ENCODE peak calls at places on chromosomes 12 and 14, in six cellular contexts. One of them, this sample, is unnamed.

GRCh38 chr12:12481636-12482035 is 81.0 kb downstream of the DUSP16 start:
- DNase-seq in trophoblast cell: no peak
- DNase-seq in mesendoderm: no peak
- DNase-seq in mesenchymal stem cell: no peak
- DNase-seq in H1: no peak
- DNase-seq in neuronal stem cell: no peak
- DNase-seq in this sample: no peak

GRCh38 chr14:87186745-87187144 is 806.2 kb downstream of the GALC start:
- DNase-seq in trophoblast cell: no peak
- DNase-seq in mesendoderm: peak; percentile 44
- DNase-seq in mesenchymal stem cell: no peak
- DNase-seq in H1: no peak
- DNase-seq in neuronal stem cell: no peak
- DNase-seq in this sample: no peak

GRCh38 chr12:116939734-116940133 is 29.0 kb downstream of the FBXW8 start:
- DNase-seq in trophoblast cell: no peak
- DNase-seq in mesendoderm: no peak
- DNase-seq in mesenchymal stem cell: no peak
- DNase-seq in H1: no peak
- DNase-seq in neuronal stem cell: no peak
- DNase-seq in this sample: no peak

GRCh38 chr14:29601559-29602109 is 326.0 kb downstream of the PRKD1 start:
- DNase-seq in trophoblast cell: no peak
- DNase-seq in mesendoderm: no peak
- DNase-seq in mesenchymal stem cell: peak; percentile 8
- DNase-seq in H1: no peak
- DNase-seq in neuronal stem cell: no peak
- DNase-seq in this sample: peak; percentile 87

GRCh38 chr14:49769171-49769570 is 1.2 kb downstream of the KLHDC2 start:
- DNase-seq in trophoblast cell: no peak
- DNase-seq in mesendoderm: no peak
- DNase-seq in mesenchymal stem cell: no peak
- DNase-seq in H1: no peak
- DNase-seq in neuronal stem cell: no peak
- DNase-seq in this sample: peak; percentile 52

GRCh38 chr12:57175428-57176138 is 28.2 kb upstream of the LRP1-AS start:
- DNase-seq in trophoblast cell: peak; percentile 63
- DNase-seq in mesendoderm: peak; percentile 75
- DNase-seq in mesenchymal stem cell: peak; percentile 71
- DNase-seq in H1: peak; percentile 98
- DNase-seq in neuronal stem cell: peak; percentile 66
- DNase-seq in this sample: peak; percentile 71

GRCh38 chr14:95490727-95491451 is 25.6 kb downstream of the SYNE3 start:
- DNase-seq in trophoblast cell: no peak
- DNase-seq in mesendoderm: no peak
- DNase-seq in mesenchymal stem cell: no peak
- DNase-seq in H1: no peak
- DNase-seq in neuronal stem cell: no peak
- DNase-seq in this sample: no peak

GRCh38 chr12:104596876-104597833 is 140.4 kb downstream of the CHST11 start:
- DNase-seq in trophoblast cell: no peak
- DNase-seq in mesendoderm: peak; percentile 33
- DNase-seq in mesenchymal stem cell: no peak
- DNase-seq in H1: no peak
- DNase-seq in neuronal stem cell: no peak
- DNase-seq in this sample: no peak

GRCh38 chr12:574475-575128 is 88.6 kb downstream of the NINJ2 start:
- DNase-seq in trophoblast cell: no peak
- DNase-seq in mesendoderm: no peak
- DNase-seq in mesenchymal stem cell: peak; percentile 27
- DNase-seq in H1: no peak
- DNase-seq in neuronal stem cell: no peak
- DNase-seq in this sample: no peak

GRCh38 chr12:85155791-85156190 is 119.6 kb downstream of the LRRIQ1 start:
- DNase-seq in trophoblast cell: no peak
- DNase-seq in mesendoderm: peak; percentile 56
- DNase-seq in mesenchymal stem cell: peak; percentile 43
- DNase-seq in H1: no peak
- DNase-seq in neuronal stem cell: peak; percentile 2
- DNase-seq in this sample: no peak

GRCh38 chr12:51393676-51394545 is 2.7 kb upstream of the GALNT6 start:
- DNase-seq in trophoblast cell: peak; percentile 15
- DNase-seq in mesendoderm: no peak
- DNase-seq in mesenchymal stem cell: peak; percentile 93
- DNase-seq in H1: no peak
- DNase-seq in neuronal stem cell: no peak
- DNase-seq in this sample: peak; percentile 96

GRCh38 chr12:263574-263973 is 938 bp upstream of the SLC6A13 start:
- DNase-seq in trophoblast cell: no peak
- DNase-seq in mesendoderm: no peak
- DNase-seq in mesenchymal stem cell: no peak
- DNase-seq in H1: no peak
- DNase-seq in neuronal stem cell: no peak
- DNase-seq in this sample: peak; percentile 68

GRCh38 chr12:39958377-39958776 is 147.5 kb downstream of the SLC2A13 start:
- DNase-seq in trophoblast cell: no peak
- DNase-seq in mesendoderm: peak; percentile 46
- DNase-seq in mesenchymal stem cell: no peak
- DNase-seq in H1: no peak
- DNase-seq in neuronal stem cell: no peak
- DNase-seq in this sample: no peak

GRCh38 chr12:15732341-15733061 is 56.7 kb downstream of the EPS8 start:
- DNase-seq in trophoblast cell: no peak
- DNase-seq in mesendoderm: no peak
- DNase-seq in mesenchymal stem cell: peak; percentile 47
- DNase-seq in H1: no peak
- DNase-seq in neuronal stem cell: no peak
- DNase-seq in this sample: no peak

GRCh38 chr12:71014180-71014785 is 93.7 kb upstream of the PTPRR start:
- DNase-seq in trophoblast cell: no peak
- DNase-seq in mesendoderm: peak; percentile 64
- DNase-seq in mesenchymal stem cell: peak; percentile 40
- DNase-seq in H1: no peak
- DNase-seq in neuronal stem cell: peak; percentile 23
- DNase-seq in this sample: peak; percentile 21

GRCh38 chr12:71024827-71025226 is 104.3 kb upstream of the PTPRR start:
- DNase-seq in trophoblast cell: no peak
- DNase-seq in mesendoderm: no peak
- DNase-seq in mesenchymal stem cell: no peak
- DNase-seq in H1: no peak
- DNase-seq in neuronal stem cell: no peak
- DNase-seq in this sample: no peak

GRCh38 chr12:71024281-71024680 is 103.7 kb upstream of the PTPRR start:
- DNase-seq in trophoblast cell: no peak
- DNase-seq in mesendoderm: no peak
- DNase-seq in mesenchymal stem cell: no peak
- DNase-seq in H1: no peak
- DNase-seq in neuronal stem cell: no peak
- DNase-seq in this sample: no peak

GRCh38 chr12:71018682-71019081 is 98.1 kb upstream of the PTPRR start:
- DNase-seq in trophoblast cell: no peak
- DNase-seq in mesendoderm: no peak
- DNase-seq in mesenchymal stem cell: no peak
- DNase-seq in H1: no peak
- DNase-seq in neuronal stem cell: no peak
- DNase-seq in this sample: no peak

GRCh38 chr12:71019282-71019831 is 98.8 kb upstream of the PTPRR start:
- DNase-seq in trophoblast cell: no peak
- DNase-seq in mesendoderm: peak; percentile 39
- DNase-seq in mesenchymal stem cell: no peak
- DNase-seq in H1: no peak
- DNase-seq in neuronal stem cell: no peak
- DNase-seq in this sample: no peak
- H3K18ac ChIP-seq in trophoblast cell: no peak overlapping the region
- H3K18ac ChIP-seq in mesendoderm: no peak overlapping the region
- H3K18ac ChIP-seq in mesenchymal stem cell: no peak overlapping the region
- H3K18ac ChIP-seq in H1: no peak overlapping the region
- H3K18ac ChIP-seq in neuronal stem cell: no peak overlapping the region
- H3K18ac ChIP-seq in this sample: no peak overlapping the region

DNA sequence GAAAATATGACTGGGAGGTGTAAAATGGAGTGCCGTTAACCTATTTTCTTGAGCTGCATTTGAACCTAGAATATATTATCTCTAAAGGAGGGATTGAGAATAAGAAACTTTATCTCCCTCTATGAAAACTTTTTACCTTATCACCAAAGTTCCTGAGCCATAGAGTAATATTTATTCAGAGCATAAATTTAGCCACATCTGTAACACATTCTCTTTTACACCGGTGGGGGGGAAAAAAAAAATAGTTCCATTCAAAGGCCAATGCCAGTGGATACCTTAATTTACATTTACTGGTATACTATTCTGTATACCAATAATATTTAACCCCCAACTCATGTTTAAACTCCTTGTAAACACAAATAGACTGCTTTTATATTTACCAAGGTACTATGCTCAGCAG is 21.7 kb downstream of the CERS5 start:
- DNase-seq in trophoblast cell: no peak
- DNase-seq in mesendoderm: no peak
- DNase-seq in mesenchymal stem cell: no peak
- DNase-seq in H1: no peak
- DNase-seq in neuronal stem cell: no peak
- DNase-seq in this sample: no peak
- H3K4me3 ChIP-seq in trophoblast cell: no peak overlapping the region
- H3K4me3 ChIP-seq in mesendoderm: no peak overlapping the region
- H3K4me3 ChIP-seq in mesenchymal stem cell: no peak overlapping the region
- H3K4me3 ChIP-seq in H1: no peak overlapping the region
- H3K4me3 ChIP-seq in neuronal stem cell: no peak overlapping the region
- H3K4me3 ChIP-seq in this sample: no peak overlapping the region

GRCh38 chr12:119153477-119154434 is 25.0 kb upstream of the HSPB8 start:
- DNase-seq in trophoblast cell: peak; percentile 78
- DNase-seq in mesendoderm: peak; percentile 99
- DNase-seq in mesenchymal stem cell: peak; percentile 74
- DNase-seq in H1: peak; percentile 97
- DNase-seq in neuronal stem cell: peak; percentile 87
- DNase-seq in this sample: peak; percentile 17
- H3K18ac ChIP-seq in trophoblast cell: peak overlapping the region; percentile 91
- H3K18ac ChIP-seq in mesendoderm: peak overlapping the region; percentile 82
- H3K18ac ChIP-seq in mesenchymal stem cell: peak overlapping the region; percentile 42
- H3K18ac ChIP-seq in H1: peak overlapping the region; percentile 93
- H3K18ac ChIP-seq in neuronal stem cell: peak overlapping the region; percentile 89
- H3K18ac ChIP-seq in this sample: no peak overlapping the region

GRCh38 chr12:107152331-107152730 is 59.0 kb upstream of the CRY1 start:
- DNase-seq in trophoblast cell: no peak
- DNase-seq in mesendoderm: no peak
- DNase-seq in mesenchymal stem cell: no peak
- DNase-seq in H1: no peak
- DNase-seq in neuronal stem cell: no peak
- DNase-seq in this sample: peak; percentile 30
- H3K4me3 ChIP-seq in trophoblast cell: no peak overlapping the region
- H3K4me3 ChIP-seq in mesendoderm: no peak overlapping the region
- H3K4me3 ChIP-seq in mesenchymal stem cell: no peak overlapping the region
- H3K4me3 ChIP-seq in H1: no peak overlapping the region
- H3K4me3 ChIP-seq in neuronal stem cell: no peak overlapping the region
- H3K4me3 ChIP-seq in this sample: no peak overlapping the region

GRCh38 chr14:75259946-75260545 is 18.6 kb upstream of the FOS start:
- DNase-seq in trophoblast cell: peak; percentile 93
- DNase-seq in mesendoderm: no peak
- DNase-seq in mesenchymal stem cell: peak; percentile 56
- DNase-seq in H1: no peak
- DNase-seq in neuronal stem cell: no peak
- DNase-seq in this sample: no peak

GRCh38 chr14:75257241-75257640 is 21.4 kb upstream of the FOS start:
- DNase-seq in trophoblast cell: peak; percentile 87
- DNase-seq in mesendoderm: no peak
- DNase-seq in mesenchymal stem cell: peak; percentile 50
- DNase-seq in H1: no peak
- DNase-seq in neuronal stem cell: no peak
- DNase-seq in this sample: peak; percentile 37

GRCh38 chr14:75258803-75259509 is 19.7 kb upstream of the FOS start:
- DNase-seq in trophoblast cell: peak; percentile 100
- DNase-seq in mesendoderm: peak; percentile 100
- DNase-seq in mesenchymal stem cell: peak; percentile 100
- DNase-seq in H1: peak; percentile 99
- DNase-seq in neuronal stem cell: peak; percentile 99
- DNase-seq in this sample: peak; percentile 100

GRCh38 chr14:75258079-75258802 is 20.4 kb upstream of the FOS start:
- DNase-seq in trophoblast cell: peak; percentile 54
- DNase-seq in mesendoderm: no peak
- DNase-seq in mesenchymal stem cell: peak; percentile 92
- DNase-seq in H1: no peak
- DNase-seq in neuronal stem cell: no peak
- DNase-seq in this sample: peak; percentile 59

DNA sequence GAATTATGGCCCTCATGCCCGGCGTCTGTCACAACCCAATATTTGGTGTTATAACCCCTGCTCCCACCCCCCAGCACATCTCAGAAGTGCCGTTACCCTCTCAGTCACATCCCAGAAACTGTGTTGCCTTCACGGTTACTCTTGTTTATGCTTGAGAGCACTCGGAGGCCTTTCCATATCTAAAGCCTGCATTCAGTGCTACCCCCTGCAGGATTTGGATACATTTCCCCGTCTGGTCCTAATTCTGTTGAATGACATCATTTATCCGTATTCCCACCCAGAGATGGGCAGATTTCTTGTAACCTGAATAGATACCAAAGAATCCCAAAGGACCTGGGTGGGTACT is 19.1 kb upstream of the FOS start:
- DNase-seq in trophoblast cell: no peak
- DNase-seq in mesendoderm: peak; percentile 90
- DNase-seq in mesenchymal stem cell: no peak
- DNase-seq in H1: no peak
- DNase-seq in neuronal stem cell: no peak
- DNase-seq in this sample: peak; percentile 77
- H3K18ac ChIP-seq in trophoblast cell: peak overlapping the region; percentile 80
- H3K18ac ChIP-seq in mesendoderm: no peak overlapping the region
- H3K18ac ChIP-seq in mesenchymal stem cell: peak overlapping the region; percentile 93
- H3K18ac ChIP-seq in H1: no peak overlapping the region
- H3K18ac ChIP-seq in neuronal stem cell: peak overlapping the region; percentile 92
- H3K18ac ChIP-seq in this sample: peak overlapping the region; percentile 75

DNA sequence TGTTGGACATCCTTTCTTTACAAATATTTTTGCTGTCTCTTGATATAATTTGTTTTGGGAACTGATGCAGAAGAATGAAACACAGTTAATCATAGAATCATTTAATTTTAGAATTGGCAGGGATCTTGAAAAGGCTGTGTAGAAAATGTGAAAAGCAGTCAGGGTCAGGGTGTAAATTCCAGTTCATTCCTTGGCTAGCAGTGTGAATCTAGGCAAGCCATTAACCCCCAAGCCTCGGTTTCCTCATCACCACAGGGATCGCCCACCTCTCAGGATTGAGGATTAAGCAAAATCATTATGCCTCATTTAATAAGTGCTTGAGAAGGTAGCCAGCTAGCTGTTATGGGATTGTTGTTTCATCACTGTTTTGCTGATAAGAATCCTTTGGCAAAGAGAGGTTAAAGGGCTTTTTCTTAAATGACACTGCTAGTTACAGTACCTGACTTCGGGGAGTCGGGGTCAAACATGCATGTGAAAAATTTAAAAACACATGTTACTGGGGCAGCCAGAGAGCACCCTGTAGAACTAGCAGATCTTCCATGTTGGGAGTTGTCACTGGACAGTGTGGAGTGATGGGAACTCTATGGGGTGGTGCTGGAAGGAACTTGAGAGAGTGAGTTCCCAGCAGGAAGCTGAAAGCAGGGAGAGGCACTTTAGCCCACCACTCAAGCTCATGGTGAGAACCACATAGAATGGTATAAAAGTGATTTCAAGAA is 10.7 kb downstream of the TNFRSF1A start:
- DNase-seq in trophoblast cell: no peak
- DNase-seq in mesendoderm: no peak
- DNase-seq in mesenchymal stem cell: no peak
- DNase-seq in H1: no peak
- DNase-seq in neuronal stem cell: no peak
- DNase-seq in this sample: no peak
- H3K4me3 ChIP-seq in trophoblast cell: no peak overlapping the region
- H3K4me3 ChIP-seq in mesendoderm: no peak overlapping the region
- H3K4me3 ChIP-seq in mesenchymal stem cell: no peak overlapping the region
- H3K4me3 ChIP-seq in H1: no peak overlapping the region
- H3K4me3 ChIP-seq in neuronal stem cell: no peak overlapping the region
- H3K4me3 ChIP-seq in this sample: no peak overlapping the region

This sample was measured in IMR-90.